ENCODE peak calls at places on chromosomes 2 and 18, in nine cellular contexts. F is MM.1S; Q is DMS153; Z is NT2/D1; Y is T47D; P is AG09309; N is A549; I is NCI-H1105 treated with DMSO at 0.1 percent for 48 hours; S is activated T-helper 1 cell treated with anti-CD3 and anti-CD28 coated beads, Interleukin-12 subunit alpha, Interleukin-12 subunit beta, Interleukin-2, Interleukin-4 antibody, amounts not matched to agents 30 ng/mL and 10 ng/mL and 1 ng/mL, durations not matched to agents 14 hours and 24 hours and 36 hours. O is an unnamed sample.

GRCh38 chr2:545711-546650 is 131.2 kb downstream of the TMEM18 start:
- DNase-seq in S (no peak), Z (no peak), Q (no peak), P (no peak), N (no peak), I (no peak), F (no peak), Y (no peak), O (no peak)

GRCh38 chr2:60819155-60819862 is 62.1 kb upstream of the REL start:
- DNase-seq in N (no peak), F (no peak), S (peak; percentile 80), Z (no peak), P (no peak), Y (no peak), Q (no peak), I (no peak), O (no peak)

GRCh38 chr2:176781570-176782217 is 430.9 kb upstream of the HNRNPA3 start:
- DNase-seq in P (no peak), N (no peak), S (no peak), I (no peak), F (no peak), Q (no peak), Y (no peak), Z (no peak), O (no peak)

GRCh38 chr2:178886006-178886405 is 78.8 kb upstream of the TTN start:
- DNase-seq in Q (no peak), N (no peak), S (no peak), F (no peak), Y (no peak), P (no peak), Z (no peak), I (no peak), O (no peak)

GRCh38 chr2:57899898-57900297 is 146.7 kb upstream of the VRK2 start:
- DNase-seq in N (no peak), Y (no peak), I (no peak), Q (no peak), F (no peak), S (no peak), Z (no peak), P (no peak), O (no peak)

GRCh38 chr2:210086292-210086691 is 83.9 kb downstream of the RPE start:
- DNase-seq in S (no peak), Z (no peak), N (no peak), Y (no peak), F (no peak), Q (no peak), I (no peak), P (no peak), O (no peak)

GRCh38 chr2:85584857-85585780 is 888 bp downstream of the VAMP5 start:
- DNase-seq in S (no peak), P (no peak), Y (no peak), N (peak; percentile 72), I (no peak), F (no peak), Q (no peak), Z (no peak), O (peak; percentile 75)

GRCh38 chr2:236875906-236876505 is 209.7 kb upstream of the COPS8 start:
- DNase-seq in F (no peak), N (no peak), I (no peak), S (no peak), Z (no peak), Y (no peak), Q (peak; percentile 22), P (no peak), O (peak; percentile 40)

GRCh38 chr2:240494194-240494793 is 58.8 kb downstream of the GPC1 start:
- DNase-seq in Y (no peak), F (no peak), P (no peak), N (no peak), I (no peak), Q (no peak), Z (no peak), S (no peak), O (no peak)

GRCh38 chr2:96549967-96550786 is 13.6 kb downstream of the ARID5A start:
- DNase-seq in I (no peak), Q (no peak), Y (no peak), S (no peak), Z (no peak), P (no peak), F (no peak), N (peak; percentile 84), O (peak; percentile 77)

GRCh38 chr2:239947361-239948045 is 77.6 kb downstream of the NDUFA10 start:
- DNase-seq in N (no peak), Y (no peak), Z (no peak), I (no peak), F (no peak), S (no peak), P (no peak), Q (no peak), O (no peak)

GRCh38 chr2:150522269-150522668 is 34.8 kb upstream of the RND3 start:
- DNase-seq in Q (no peak), N (no peak), P (no peak), F (no peak), Y (no peak), S (no peak), Z (no peak), I (no peak), O (no peak)

GRCh38 chr18:61732854-61733253 is 160.0 kb downstream of the RNF152 start:
- DNase-seq in Q (no peak), Z (no peak), Y (no peak), P (no peak), F (no peak), S (no peak), N (no peak), I (no peak), O (no peak)

GRCh38 chr2:216215991-216216390 is 106.8 kb downstream of the XRCC5 start:
- DNase-seq in P (no peak), F (peak; percentile 83), N (peak; percentile 45), S (no peak), Z (peak; percentile 18), Y (peak; percentile 9), I (no peak), Q (no peak), O (peak; percentile 46)

GRCh38 chr2:237072067-237072931 is 13.4 kb upstream of the COPS8 start:
- DNase-seq in P (no peak), Q (peak; percentile 9), F (peak; percentile 40), Y (peak; percentile 16), S (peak; percentile 35), N (peak; percentile 59), I (peak; percentile 17), Z (peak; percentile 66), O (peak; percentile 82)

GRCh38 chr2:207219716-207220414 is 54.1 kb upstream of the KLF7 start:
- DNase-seq in N (peak; percentile 43), I (no peak), P (peak; percentile 55), S (no peak), Q (no peak), F (no peak), Y (no peak), Z (no peak), O (no peak)

GRCh38 chr2:193240752-193241151 is 1046.0 kb upstream of the TMEFF2 start:
- DNase-seq in P (no peak), Y (peak; percentile 7), I (no peak), N (peak; percentile 2), S (no peak), Q (no peak), F (peak; percentile 23), Z (peak; percentile 11), O (peak; percentile 55)

O was measured in trophoblast cell.